ENCODE peak calls at places on chromosomes 16 and 17, in four cellular contexts. Z, M, L and R are unnamed samples.

GRCh38 chr17:37422971-37423625 is 16.4 kb downstream of the TADA2A start:
- DNase-seq in Z (no peak), M (no peak), L (no peak), R (no peak)

GRCh38 chr17:77504652-77505459 is 364.1 kb downstream of the SEC14L1 start:
- DNase-seq in L (no peak), M (no peak), Z (no peak), R (no peak)

GRCh38 chr16:68022278-68022727 is 729 bp downstream of the DDX28 start:
- DNase-seq in Z (no peak), L (no peak), M (no peak), R (peak; percentile 8)

GRCh38 chr17:12021604-12022003 is 927 bp downstream of the MAP2K4 start:
- DNase-seq in M (no peak), L (no peak), Z (no peak), R (no peak)

GRCh38 chr17:20059728-20060188 is 50.6 kb downstream of the SPECC1 start:
- DNase-seq in Z (no peak), L (no peak), M (no peak), R (no peak)

GRCh38 chr17:57541472-57542394 is 203.4 kb downstream of the CCDC182 start:
- DNase-seq in M (no peak), L (no peak), Z (no peak), R (no peak)

GRCh38 chr17:80291691-80292487 is 31.2 kb downstream of the RNF213 start:
- DNase-seq in Z (no peak), L (no peak), M (no peak), R (no peak)

GRCh38 chr17:79947351-79948031 is 88.2 kb downstream of the TBC1D16 start:
- DNase-seq in Z (no peak), M (no peak), L (no peak), R (no peak)

GRCh38 chr17:40530531-40530987 is 29.1 kb upstream of the TNS4 start:
- DNase-seq in M (no peak), Z (no peak), L (no peak), R (no peak)

GRCh38 chr17:14882131-14882530 is 383.0 kb downstream of the PMP22 start:
- DNase-seq in M (no peak), L (no peak), Z (no peak), R (no peak)

GRCh38 chr17:81049973-81050551 is 15.1 kb downstream of the BAIAP2 start:
- DNase-seq in L (no peak), Z (peak; percentile 77), M (peak; percentile 77), R (no peak)

GRCh38 chr16:85900031-85900792 is 1.2 kb downstream of the IRF8 start:
- DNase-seq in L (no peak), Z (no peak), M (no peak), R (no peak)

GRCh38 chr16:57255686-57256415 is 10.8 kb downstream of the ARL2BP start:
- DNase-seq in L (no peak), M (no peak), Z (no peak), R (no peak)

GRCh38 chr16:12303649-12304048 is 327.1 kb downstream of the SNX29 start:
- DNase-seq in L (no peak), Z (no peak), M (no peak), R (no peak)